ENCODE peak calls at places on chromosome 5, in nine cellular contexts. O is GM06990; T is DND-41; H is fibroblast of lung; J is CD4-positive, alpha-beta T cell; X is caudate nucleus; I is stimulated activated naive CD4-positive, alpha-beta T cell treated with Interleukin-2 at 50 U/mL for 16 hours; Z is lower leg skin; K is activated CD4-positive, alpha-beta T cell treated with anti-CD3 and anti-CD28 coated beads, Interleukin-2, amount 50 U/mL, for 4 hours. Y is an unnamed sample.

GRCh38 chr5:9173281-9174048 is 372.4 kb downstream of the SEMA5A start:
- DNase-seq in J (no peak), H (peak; percentile 40), O (no peak), T (no peak), Z (no peak), K (no peak), X (no peak), I (no peak), Y (no peak)

GRCh38 chr5:81825237-81825636 is 74.3 kb upstream of the SSBP2 start:
- DNase-seq in X (no peak), J (no peak), H (peak; percentile 70), Z (peak; percentile 46), I (no peak), K (no peak), O (no peak), T (no peak), Y (peak; percentile 4)

GRCh38 chr5:119275146-119275872 is 80.5 kb upstream of the TNFAIP8 start:
- DNase-seq in X (no peak), K (no peak), Z (no peak), I (no peak), H (peak; percentile 78), J (no peak), T (no peak), O (peak; percentile 54), Y (no peak)

GRCh38 chr5:59433174-59433573 is 460.4 kb downstream of the PDE4D start:
- DNase-seq in I (no peak), X (no peak), O (no peak), K (no peak), H (no peak), T (no peak), Z (no peak), J (no peak), Y (no peak)

GRCh38 chr5:177003649-177004048 is 2.9 kb downstream of the UIMC1 start:
- DNase-seq in Z (no peak), T (no peak), J (no peak), K (no peak), H (no peak), O (no peak), I (no peak), X (no peak), Y (no peak)

GRCh38 chr5:88660947-88661869 is 221.8 kb downstream of the MEF2C start:
- DNase-seq in T (no peak), H (peak; percentile 99), K (no peak), I (no peak), Z (no peak), O (peak; percentile 87), J (no peak), X (peak; percentile 94), Y (no peak)

GRCh38 chr5:56900858-56901578 is 8.4 kb upstream of the SETD9 start:
- DNase-seq in J (no peak), I (no peak), T (peak; percentile 44), O (no peak), X (no peak), K (peak; percentile 3), Z (peak; percentile 29), H (peak; percentile 19), Y (peak; percentile 18)

GRCh38 chr5:73605223-73606087 is 20.5 kb upstream of the ARHGEF28 start:
- DNase-seq in H (peak; percentile 54), K (no peak), T (no peak), Z (no peak), X (no peak), I (no peak), J (no peak), O (no peak), Y (no peak)

GRCh38 chr5:143896981-143897380 is 85.0 kb downstream of the HMHB1 start:
- DNase-seq in Z (no peak), T (no peak), X (no peak), K (no peak), I (no peak), J (no peak), O (no peak), H (peak; percentile 65), Y (no peak)

GRCh38 chr5:56815657-56816545 is 552 bp downstream of the MAP3K1 start:
- DNase-seq in K (peak; percentile 20), Z (no peak), T (peak; percentile 37), H (peak; percentile 51), I (peak; percentile 64), J (peak; percentile 58), O (peak; percentile 69), X (no peak), Y (no peak)

GRCh38 chr5:5198111-5198510 is 58.0 kb downstream of the ADAMTS16 start:
- DNase-seq in H (peak; percentile 81), X (no peak), T (no peak), Z (no peak), I (no peak), O (no peak), K (no peak), J (no peak), Y (no peak)

GRCh38 chr5:172452398-172453205 is 1.7 kb downstream of the SH3PXD2B start:
- DNase-seq in I (no peak), X (no peak), K (no peak), H (peak; percentile 84), J (no peak), T (no peak), Z (peak; percentile 45), O (no peak), Y (peak; percentile 56)

GRCh38 chr5:112390327-112390726 is 28.8 kb downstream of the EPB41L4A start:
- DNase-seq in T (no peak), Z (no peak), H (no peak), X (no peak), K (no peak), J (no peak), I (no peak), O (no peak), Y (no peak)

GRCh38 chr5:142894749-142895148 is 124.6 kb downstream of the ARHGAP26 start:
- DNase-seq in T (no peak), I (no peak), X (no peak), H (peak; percentile 80), Z (no peak), J (no peak), O (no peak), K (no peak), Y (no peak)

GRCh38 chr5:137201876-137202275 is 297.2 kb downstream of the SPOCK1 start:
- DNase-seq in T (no peak), Z (peak; percentile 49), K (no peak), O (no peak), I (no peak), X (no peak), H (peak; percentile 61), J (no peak), Y (no peak)

GRCh38 chr5:97106183-97106582 is 36.2 kb downstream of the LIX1 start:
- DNase-seq in Z (no peak), K (no peak), H (no peak), I (no peak), T (no peak), O (no peak), X (no peak), J (no peak), Y (no peak)

GRCh38 chr5:10621837-10622236 is 58.0 kb downstream of the ANKRD33B start:
- DNase-seq in T (no peak), O (no peak), H (no peak), K (no peak), J (no peak), Z (no peak), I (no peak), X (no peak), Y (no peak)

GRCh38 chr5:33068786-33069185 is 357.7 kb downstream of the NPR3 start:
- DNase-seq in I (no peak), O (no peak), X (no peak), Z (no peak), K (no peak), T (no peak), J (no peak), H (peak; percentile 66), Y (no peak)

GRCh38 chr5:33270671-33271070 is 170.1 kb upstream of the TARS1 start:
- DNase-seq in H (no peak), K (no peak), O (no peak), X (no peak), T (no peak), Z (no peak), I (no peak), J (no peak), Y (no peak)

GRCh38 chr5:95712347-95712958 is 18.7 kb upstream of the RHOBTB3 start:
- DNase-seq in H (peak; percentile 97), K (no peak), I (peak; percentile 34), Z (no peak), J (no peak), X (no peak), O (no peak), T (no peak), Y (no peak)

GRCh38 chr5:177194278-177194677 is 60.7 kb downstream of the NSD1 start:
- DNase-seq in X (no peak), I (no peak), H (peak; percentile 96), Z (no peak), T (no peak), J (no peak), O (no peak), K (no peak), Y (no peak)

GRCh38 chr5:94941113-94941765 is 322.8 kb downstream of the SLF1 start:
- DNase-seq in J (no peak), O (no peak), X (no peak), H (no peak), Z (no peak), I (no peak), K (no peak), T (no peak), Y (no peak)

GRCh38 chr5:132758406-132758805 is 11.2 kb downstream of the CCNI2 start:
- DNase-seq in Z (no peak), I (no peak), H (no peak), X (no peak), O (no peak), K (no peak), T (no peak), J (no peak), Y (no peak)

GRCh38 chr5:84242286-84242685 is 142.4 kb downstream of the EDIL3 start:
- DNase-seq in O (no peak), H (peak; percentile 94), T (no peak), X (no peak), Z (no peak), K (no peak), I (no peak), J (no peak), Y (no peak)

GRCh38 chr5:122229551-122229950 is 82.5 kb upstream of the SNCAIP start:
- DNase-seq in T (no peak), J (no peak), K (no peak), Z (no peak), I (no peak), O (no peak), H (no peak), X (no peak), Y (no peak)

GRCh38 chr5:54719384-54720306 is 202.1 kb downstream of the SNX18 start:
- DNase-seq in J (no peak), H (peak; percentile 78), X (no peak), K (no peak), O (no peak), T (no peak), Z (peak; percentile 59), I (no peak), Y (no peak)

GRCh38 chr5:88769165-88769564 is 113.8 kb downstream of the MEF2C start:
- DNase-seq in K (no peak), J (no peak), H (peak; percentile 75), I (no peak), T (no peak), Z (no peak), O (no peak), X (no peak), Y (no peak)

GRCh38 chr5:92922231-92922967 is 658.6 kb downstream of the NR2F1-AS1 start:
- DNase-seq in I (no peak), H (no peak), K (no peak), X (no peak), J (no peak), O (no peak), T (no peak), Z (no peak), Y (no peak)

GRCh38 chr5:176320577-176320976 is 41.0 kb downstream of the KIAA1191 start:
- DNase-seq in X (no peak), J (no peak), I (no peak), H (no peak), O (no peak), K (no peak), T (no peak), Z (no peak), Y (no peak)

GRCh38 chr5:126016256-126016655 is 407.0 kb upstream of the GRAMD2B start:
- DNase-seq in X (no peak), O (no peak), K (no peak), T (no peak), H (peak; percentile 23), I (no peak), Z (peak; percentile 44), J (no peak), Y (peak; percentile 48)